ENCODE peak calls at places on chromosomes 5 and 9, in four cellular contexts. Q is K562, V is HepG2, H is GM12878. Y is an unnamed sample.
A peak's percentile ranks its signal among the peaks of the same experiment; 100 is the strongest.

GRCh38 chr9:106883030-106883429 is 20.1 kb downstream of the ZNF462 start:
- DNase-seq in H (no peak), V (no peak), Q (no peak), Y (no peak)

GRCh38 chr5:35773936-35774335 is 82.8 kb upstream of the IL7R start:
- DNase-seq in Q (no peak), H (no peak), V (no peak), Y (no peak)

GRCh38 chr9:35001285-35001677 is 11.7 kb downstream of the DNAJB5 start:
- DNase-seq in H (no peak), Q (no peak), V (no peak), Y (no peak)

GRCh38 chr9:3732077-3733038 is 206.6 kb upstream of the RFX3 start:
- DNase-seq in V (peak; percentile 70), H (peak; percentile 64), Q (peak; percentile 23), Y (peak; percentile 77)

GRCh38 chr5:6545770-6546690 is 86.8 kb downstream of the NSUN2 start:
- DNase-seq in Q (no peak), H (no peak), V (no peak), Y (no peak)

GRCh38 chr5:151718653-151719052 is 31.9 kb upstream of the SPARC start:
- DNase-seq in Q (no peak), V (no peak), H (no peak), Y (no peak)

GRCh38 chr9:98149422-98149821 is 30.4 kb upstream of the TRIM14 start:
- DNase-seq in V (no peak), Q (no peak), H (no peak), Y (no peak)

GRCh38 chr5:1882337-1883119 is at the start of gene IRX4:
- DNase-seq in V (no peak), Q (no peak), H (no peak), Y (peak; percentile 50)

GRCh38 chr9:131737426-131737825 is 2.5 kb downstream of the RAPGEF1 start:
- DNase-seq in Q (no peak), V (no peak), H (no peak), Y (no peak)

DNA sequence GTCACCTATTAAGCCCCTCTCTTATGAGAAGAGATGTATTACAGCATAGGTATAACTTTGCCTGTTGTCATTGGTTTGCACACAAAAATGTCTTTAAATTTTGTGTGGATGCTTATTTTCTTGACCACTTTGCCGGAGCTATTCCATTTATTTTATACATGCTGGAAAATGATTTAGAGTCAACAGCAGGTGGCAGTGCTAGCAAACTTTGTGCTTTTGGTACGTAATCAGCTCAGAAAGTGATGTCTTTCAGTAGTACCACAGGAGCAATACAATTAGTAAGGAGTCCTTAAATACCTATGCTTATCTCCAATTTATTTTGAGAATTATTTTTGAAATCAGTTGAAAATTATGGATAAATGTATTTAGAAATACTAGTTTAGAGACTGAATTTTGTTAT is 19.8 kb upstream of the NUDT12 start:
- DNase-seq in Q (peak; percentile 18), H (peak; percentile 5), V (peak; percentile 35), Y (peak; percentile 32)
- TF ChIP-seq NFIC in Q (no peak), H (no peak), V (no peak), Y (no peak)

DNA sequence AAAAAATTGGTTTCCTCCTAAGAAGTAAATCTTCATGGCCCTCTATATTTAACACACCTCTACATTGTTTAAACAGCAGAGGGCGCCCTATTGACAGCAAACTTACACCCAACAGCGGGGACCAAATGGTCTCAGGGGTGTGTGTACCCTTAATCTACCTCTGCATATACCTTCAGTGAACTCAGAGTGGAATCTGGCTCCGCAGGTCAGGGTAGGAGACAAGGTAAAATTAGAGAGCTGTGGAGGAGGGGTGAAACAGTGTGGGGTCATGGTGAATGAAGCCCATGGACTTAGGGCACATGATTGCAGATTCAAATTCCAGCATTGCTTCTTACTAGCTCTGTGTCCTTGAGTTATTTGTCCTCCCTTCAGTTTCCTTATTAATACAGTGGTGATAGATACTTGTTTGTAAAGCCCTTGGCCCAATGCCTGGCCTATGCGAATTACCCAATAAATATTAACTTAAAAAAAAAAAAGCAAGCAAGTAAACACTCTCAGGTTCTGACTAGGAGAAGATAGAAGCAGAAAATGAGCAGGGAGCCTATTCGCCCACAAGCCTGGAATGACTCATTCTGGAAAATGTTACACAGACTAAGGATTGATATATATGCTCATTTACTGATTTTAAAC is 122.9 kb downstream of the CAVIN4 start:
- DNase-seq in Q (peak; percentile 32), H (no peak), V (peak; percentile 27), Y (peak; percentile 23)
- TF ChIP-seq NFIC in Q (no peak), H (no peak), V (no peak), Y (no peak)

DNA sequence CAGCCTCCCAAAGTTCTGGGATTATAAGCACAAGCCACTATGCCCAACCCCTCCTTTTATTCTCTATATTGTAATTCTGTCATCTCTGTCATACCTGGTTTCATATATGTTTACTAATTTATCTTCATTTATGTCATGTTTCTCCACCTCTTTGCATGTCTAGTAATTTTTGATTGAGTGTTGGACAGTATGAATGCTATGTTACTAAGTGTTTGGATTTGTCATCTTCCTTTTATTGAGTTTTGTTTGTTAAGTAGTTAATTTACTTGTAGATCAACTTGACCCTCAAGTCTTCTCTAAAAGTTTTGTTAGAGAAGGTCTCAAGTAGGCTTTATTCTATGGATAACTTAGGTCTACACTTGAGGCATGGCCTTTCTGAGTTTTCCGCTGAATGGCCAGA is 17.2 kb upstream of the CACNA1B start:
- DNase-seq in Q (no peak), H (no peak), V (no peak), Y (no peak)
- TF ChIP-seq NFIC in Q (no peak), H (no peak), V (no peak), Y (no peak)

DNA sequence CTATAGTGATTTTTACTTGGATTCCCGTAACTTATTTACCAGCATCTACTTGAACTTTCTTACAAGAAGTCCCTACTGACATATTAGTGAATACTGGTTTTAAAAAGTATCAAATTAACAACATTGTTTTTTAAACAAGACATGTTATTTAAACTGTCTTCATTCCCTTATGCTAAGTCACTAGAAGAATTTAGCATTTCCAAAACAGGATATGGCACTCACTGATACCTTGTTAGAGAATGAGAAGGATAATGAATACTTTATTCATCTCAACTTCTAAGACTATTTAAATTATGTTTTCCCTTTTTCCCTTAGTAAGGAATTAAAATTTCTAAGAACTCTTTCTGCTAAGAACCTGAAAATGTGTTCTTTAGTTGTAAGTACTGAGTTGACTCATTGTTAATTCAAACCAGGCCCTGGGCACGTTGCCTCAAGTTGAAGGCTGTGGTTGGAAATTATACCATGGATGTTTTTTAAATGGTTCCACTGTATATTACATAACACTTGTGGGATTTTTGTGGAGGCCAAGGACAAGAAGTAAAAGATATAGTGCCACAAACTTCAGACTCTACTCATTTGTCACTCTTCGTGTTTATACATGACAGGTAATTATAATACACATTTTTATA is 219.0 kb upstream of the EDIL3 start:
- DNase-seq in V (no peak), Q (no peak), H (no peak), Y (no peak)
- TF ChIP-seq NFIC in V (no peak), Q (no peak), H (no peak), Y (no peak)